ENCODE peak calls at places on chromosomes 2 and 18, in ten cellular contexts. K, Z, H, C, U, Y, P, W, S and X are unnamed samples.

GRCh38 chr2:62208758-62209114 is 12.8 kb downstream of the B3GNT2 start:
- DNase-seq in U (no peak), K (no peak), H (no peak), C (no peak), W (no peak), Y (no peak), Z (no peak), S (no peak), P (no peak), X (no peak)

GRCh38 chr2:85578243-85579180 is 1.1 kb downstream of the VAMP8 start:
- DNase-seq in K (no peak), W (no peak), Z (no peak), U (no peak), S (peak; percentile 82), P (no peak), Y (peak; percentile 58), C (peak; percentile 83), H (no peak), X (no peak)

GRCh38 chr2:205273148-205273547 is 409.2 kb upstream of the NRP2 start:
- DNase-seq in Y (no peak), H (no peak), Z (no peak), K (no peak), W (no peak), U (no peak), C (no peak), S (no peak), P (no peak), X (no peak)

GRCh38 chr18:8424917-8425725 is 184.1 kb upstream of the RAB12 start:
- DNase-seq in U (no peak), K (peak; percentile 82), W (peak; percentile 63), C (no peak), Y (no peak), Z (no peak), P (peak; percentile 53), S (no peak), H (no peak), X (no peak)

GRCh38 chr2:71250945-71251344 is 24.0 kb upstream of the PAIP2B start:
- DNase-seq in H (no peak), W (no peak), Y (no peak), S (no peak), P (no peak), K (no peak), Z (no peak), U (no peak), C (no peak), X (no peak)

GRCh38 chr2:12804141-12804857 is 87.6 kb downstream of the TRIB2 start:
- DNase-seq in Y (no peak), Z (no peak), H (no peak), C (no peak), K (no peak), P (no peak), S (no peak), W (no peak), U (no peak), X (no peak)

GRCh38 chr2:165587335-165587938 is 117.9 kb downstream of the CSRNP3 start:
- DNase-seq in Z (no peak), S (no peak), U (no peak), K (no peak), W (no peak), P (no peak), Y (peak; percentile 14), C (no peak), H (no peak), X (no peak)

GRCh38 chr2:168948621-168949212 is 47.6 kb downstream of the G6PC2 start:
- DNase-seq in K (no peak), W (no peak), P (peak; percentile 30), S (peak; percentile 73), U (peak; percentile 5), Z (no peak), Y (peak; percentile 5), H (no peak), C (no peak), X (no peak)

GRCh38 chr2:217954971-217955740 is 47.6 kb downstream of the TNS1 start:
- DNase-seq in U (no peak), C (no peak), P (no peak), W (no peak), H (peak; percentile 35), Y (no peak), Z (no peak), S (no peak), K (no peak), X (no peak)

GRCh38 chr2:224584768-224585204 is 377 bp downstream of the CUL3 start:
- DNase-seq in U (peak; percentile 15), K (no peak), H (peak; percentile 70), C (peak; percentile 74), Z (peak; percentile 81), P (peak; percentile 43), Y (peak; percentile 81), S (no peak), W (peak; percentile 23), X (peak; percentile 43)

GRCh38 chr2:1572638-1573037 is 159.4 kb downstream of the TPO start:
- DNase-seq in U (no peak), Y (no peak), S (no peak), K (no peak), Z (no peak), H (no peak), W (peak; percentile 66), P (peak; percentile 67), C (peak; percentile 84), X (no peak)

GRCh38 chr2:31428001-31428418 is 13.5 kb upstream of the XDH start:
- DNase-seq in P (peak; percentile 14), H (no peak), S (no peak), W (no peak), C (no peak), Y (no peak), Z (no peak), U (no peak), K (no peak), X (no peak)

GRCh38 chr2:191878576-191879298 is 31.8 kb upstream of the CAVIN2 start:
- DNase-seq in W (peak; percentile 59), U (no peak), Y (no peak), S (no peak), C (no peak), H (no peak), Z (no peak), K (peak; percentile 83), P (peak; percentile 87), X (no peak)

GRCh38 chr18:13483316-13484270 is 242.8 kb downstream of the FAM210A start:
- DNase-seq in Y (no peak), U (no peak), H (no peak), P (no peak), Z (no peak), C (no peak), S (no peak), K (no peak), W (no peak), X (no peak)

GRCh38 chr2:226911932-226912331 is 76.1 kb downstream of the RHBDD1 start:
- DNase-seq in W (peak; percentile 24), P (peak; percentile 44), U (no peak), S (no peak), H (no peak), C (no peak), K (no peak), Y (no peak), Z (no peak), X (no peak)

GRCh38 chr2:227188292-227188691 is 23.9 kb downstream of the COL4A3 start:
- DNase-seq in Z (no peak), Y (no peak), H (no peak), C (no peak), K (no peak), P (peak; percentile 46), U (no peak), W (peak; percentile 70), S (no peak), X (no peak)

GRCh38 chr18:9642799-9643445 is 28.6 kb upstream of the PPP4R1 start:
- DNase-seq in W (peak; percentile 37), U (no peak), Y (no peak), K (no peak), P (peak; percentile 26), S (no peak), C (no peak), Z (no peak), H (no peak), X (no peak)

GRCh38 chr2:98457045-98457696 is 12.5 kb downstream of the INPP4A start:
- DNase-seq in Z (no peak), S (no peak), W (peak; percentile 83), C (no peak), H (no peak), U (peak; percentile 40), P (peak; percentile 73), Y (no peak), K (no peak), X (no peak)

GRCh38 chr2:235506291-235506996 is 12.6 kb downstream of the AGAP1 start:
- DNase-seq in K (no peak), S (no peak), C (no peak), Y (no peak), H (no peak), Z (no peak), W (no peak), P (no peak), U (peak; percentile 40), X (no peak)

GRCh38 chr18:51610481-51610880 is 413.0 kb upstream of the MEX3C start:
- DNase-seq in S (no peak), C (no peak), H (no peak), P (no peak), K (no peak), W (no peak), Y (no peak), U (no peak), Z (no peak), X (no peak)

GRCh38 chr18:21958707-21959457 is 210.5 kb upstream of the GATA6 start:
- DNase-seq in U (no peak), C (peak; percentile 51), S (no peak), H (peak; percentile 72), K (no peak), P (no peak), Z (no peak), Y (no peak), W (no peak), X (no peak)

GRCh38 chr2:145203931-145204330 is 684.0 kb upstream of the ZEB2 start:
- DNase-seq in Y (no peak), W (no peak), U (no peak), S (no peak), H (no peak), K (no peak), P (no peak), C (no peak), Z (no peak), X (no peak)

GRCh38 chr2:134260726-134261125 is 6.9 kb downstream of the MGAT5 start:
- DNase-seq in P (peak; percentile 89), Y (no peak), W (peak; percentile 57), Z (no peak), K (no peak), H (no peak), S (no peak), U (no peak), C (no peak), X (no peak)